ENCODE peak calls at places on chromosomes 11 and 22, in five cellular contexts. T is T-helper 1 cell; B is activated CD4-positive, alpha-beta T cell treated with anti-CD3 and anti-CD28 coated beads for 24 hours; H is activated T-cell treated with anti-CD3 and anti-CD28 coated beads, Interleukin-2, amount 50 U/mL, for 72 hours; F is NCI-H1436. G is an unnamed sample.

GRCh38 chr11:75261474-75261847 is 20.9 kb downstream of the TPBGL start:
- DNase-seq in T (no peak), F (no peak), H (no peak), B (no peak), G (no peak)

GRCh38 chr22:36220457-36220921 is 18.8 kb downstream of the APOL2 start:
- DNase-seq in F (no peak), T (no peak), B (no peak), H (no peak), G (no peak)

GRCh38 chr11:85694385-85694980 is 8.5 kb upstream of the CCDC89 start:
- DNase-seq in T (no peak), F (peak; percentile 7), H (no peak), B (no peak), G (no peak)

GRCh38 chr22:24845036-24845918 is 39.3 kb downstream of the SGSM1 start:
- DNase-seq in F (no peak), H (no peak), T (no peak), B (no peak), G (no peak)

GRCh38 chr22:37546436-37547248 is 13.6 kb upstream of the CDC42EP1 start:
- DNase-seq in F (no peak), H (no peak), T (no peak), B (no peak), G (no peak)

GRCh38 chr11:15845261-15845660 is 511.1 kb downstream of the SOX6 start:
- DNase-seq in B (no peak), H (no peak), T (no peak), F (no peak), G (no peak)

GRCh38 chr11:47161134-47161854 is 15.4 kb downstream of the ARFGAP2 start:
- DNase-seq in T (peak; percentile 39), H (peak; percentile 60), B (peak; percentile 39), F (peak; percentile 34), G (no peak)

GRCh38 chr22:18103527-18104269 is 6.9 kb upstream of the TUBA8 start:
- DNase-seq in F (no peak), T (no peak), B (no peak), H (peak; percentile 44), G (no peak)

GRCh38 chr22:25447067-25447688 is 117.3 kb upstream of the GRK3 start:
- DNase-seq in B (no peak), T (no peak), F (no peak), H (no peak), G (no peak)